ENCODE peak calls at places on chromosomes 11 and 22, in five cellular contexts. G is A549, Q is upper lobe of left lung, P is suprapubic skin, D is sigmoid colon. H is an unnamed sample.
A peak's percentile ranks its signal among the peaks of the same experiment; 100 is the strongest.

GRCh38 chr22:19612866-19613572 is 88.8 kb upstream of the CLDN5 start:
- DNase-seq in G (no peak), Q (no peak), P (no peak), D (no peak), H (no peak)

GRCh38 chr11:1345752-1346513 is 36.5 kb upstream of the TOLLIP start:
- DNase-seq in G (no peak), Q (no peak), P (no peak), D (peak; percentile 52), H (peak; percentile 17)

GRCh38 chr22:24101966-24102365 is 79.3 kb upstream of the SUSD2 start:
- DNase-seq in G (no peak), Q (no peak), P (peak; percentile 50), D (no peak), H (no peak)

GRCh38 chr22:24952837-24953293 is 349 bp downstream of the KIAA1671 start:
- DNase-seq in G (peak; percentile 73), Q (peak; percentile 73), P (peak; percentile 77), D (peak; percentile 78), H (peak; percentile 61)

GRCh38 chr11:127492025-127492424 is 491.5 kb upstream of the KIRREL3 start:
- DNase-seq in G (no peak), Q (no peak), P (no peak), D (no peak), H (no peak)

GRCh38 chr11:12410006-12410728 is 32.8 kb downstream of the PARVA start:
- DNase-seq in G (peak; percentile 21), Q (no peak), P (no peak), D (peak; percentile 92), H (no peak)

GRCh38 chr11:111081021-111081511 is 164.5 kb upstream of the POU2AF2 start:
- DNase-seq in G (no peak), Q (no peak), P (no peak), D (no peak), H (no peak)

GRCh38 chr22:19806213-19807160 is 45.9 kb downstream of the TBX1 start:
- DNase-seq in G (peak; percentile 50), Q (peak; percentile 81), P (peak; percentile 89), D (peak; percentile 70), H (peak; percentile 86)

GRCh38 chr11:58949184-58949583 is 9.9 kb downstream of the GLYATL1 start:
- DNase-seq in G (no peak), Q (no peak), P (no peak), D (no peak), H (no peak)

GRCh38 chr11:33521384-33521783 is 179.2 kb downstream of the C11orf91 start:
- DNase-seq in G (no peak), Q (no peak), P (no peak), D (no peak), H (no peak)

GRCh38 chr22:27220349-27220748 is 563.0 kb downstream of the MIAT start:
- DNase-seq in G (no peak), Q (no peak), P (no peak), D (peak; percentile 78), H (no peak)

GRCh38 chr11:33634291-33634834 is 66.3 kb downstream of the C11orf91 start:
- DNase-seq in G (peak; percentile 53), Q (no peak), P (no peak), D (no peak), H (no peak)

GRCh38 chr22:44613196-44613595 is 88.8 kb upstream of the PRR5 start:
- DNase-seq in G (no peak), Q (no peak), P (no peak), D (no peak), H (no peak)

GRCh38 chr11:69640995-69641581 is at the start of gene CCND1:
- DNase-seq in G (peak; percentile 71), Q (peak; percentile 66), P (no peak), D (peak; percentile 77), H (peak; percentile 75)

GRCh38 chr11:65546217-65546958 is 11.8 kb downstream of the LTBP3 start:
- DNase-seq in G (peak; percentile 49), Q (peak; percentile 98), P (peak; percentile 92), D (peak; percentile 90), H (peak; percentile 98)

GRCh38 chr11:2318123-2318522 is 16.3 kb downstream of the TSPAN32 start:
- DNase-seq in G (no peak), Q (no peak), P (no peak), D (peak; percentile 6), H (no peak)

GRCh38 chr11:35523861-35524260 is 1.6 kb downstream of the PAMR1 start:
- DNase-seq in G (no peak), Q (no peak), P (no peak), D (no peak), H (no peak)

GRCh38 chr11:57182896-57183295 is 1.1 kb downstream of the LRRC55 start:
- DNase-seq in G (no peak), Q (no peak), P (no peak), D (no peak), H (no peak)

GRCh38 chr22:27747396-27748256 is 53.9 kb downstream of the MN1 start:
- DNase-seq in G (no peak), Q (no peak), P (peak; percentile 62), D (peak; percentile 57), H (no peak)

GRCh38 chr11:105189586-105189985 is 50.0 kb upstream of the CARD18 start:
- DNase-seq in G (no peak), Q (peak; percentile 47), P (no peak), D (no peak), H (no peak)

GRCh38 chr11:95505927-95506426 is 275.0 kb upstream of the SESN3 start:
- DNase-seq in G (no peak), Q (no peak), P (no peak), D (no peak), H (no peak)

GRCh38 chr22:23315341-23315917 is 135.1 kb downstream of the BCR start:
- DNase-seq in G (peak; percentile 13), Q (peak; percentile 65), P (peak; percentile 81), D (peak; percentile 87), H (peak; percentile 73)

GRCh38 chr22:36101756-36102155 is 58.8 kb downstream of the APOL3 start:
- DNase-seq in G (no peak), Q (no peak), P (no peak), D (peak; percentile 9), H (no peak)

GRCh38 chr22:34850010-34850409 is 215.9 kb upstream of the ISX start:
- DNase-seq in G (no peak), Q (no peak), P (no peak), D (no peak), H (no peak)

GRCh38 chr11:2128512-2129322 is 10.5 kb downstream of the IGF2 start:
- DNase-seq in G (no peak), Q (no peak), P (no peak), D (no peak), H (no peak)

GRCh38 chr11:112805658-112806057 is 155.6 kb upstream of the NCAM1 start:
- DNase-seq in G (no peak), Q (no peak), P (no peak), D (no peak), H (peak; percentile 57)

GRCh38 chr11:3929689-3930088 is 74.2 kb downstream of the STIM1 start:
- DNase-seq in G (no peak), Q (peak; percentile 31), P (no peak), D (no peak), H (no peak)

GRCh38 chr22:40177738-40178416 is at the start of gene TNRC6B:
- DNase-seq in G (peak; percentile 59), Q (peak; percentile 88), P (peak; percentile 78), D (peak; percentile 88), H (peak; percentile 72)

GRCh38 chr11:2306971-2307732 is 5.3 kb downstream of the TSPAN32 start:
- DNase-seq in G (no peak), Q (no peak), P (no peak), D (peak; percentile 89), H (no peak)

GRCh38 chr22:22616636-22617035 is 27.8 kb upstream of the GGTLC2 start:
- DNase-seq in G (peak; percentile 7), Q (no peak), P (no peak), D (no peak), H (no peak)

GRCh38 chr11:70642301-70642700 is 244.0 kb downstream of the CTTN start:
- DNase-seq in G (no peak), Q (no peak), P (no peak), D (no peak), H (no peak)

GRCh38 chr11:34792143-34792542 is 124.0 kb downstream of the APIP start:
- DNase-seq in G (no peak), Q (no peak), P (no peak), D (no peak), H (no peak)

GRCh38 chr11:128477811-128478210 is 109.5 kb downstream of the ETS1 start:
- DNase-seq in G (no peak), Q (no peak), P (no peak), D (no peak), H (no peak)

GRCh38 chr22:37394341-37394740 is 32.9 kb downstream of the ELFN2 start:
- DNase-seq in G (no peak), Q (no peak), P (no peak), D (no peak), H (no peak)

GRCh38 chr22:46684706-46685105 is 53.3 kb downstream of the CERK start:
- DNase-seq in G (no peak), Q (no peak), P (no peak), D (no peak), H (peak; percentile 32)
- TF ChIP-seq EP300 in G (no peak), Q (no peak), P (no peak), D (no peak), H (no peak)

GRCh38 chr11:50088231-50088630 is 55.6 kb downstream of the OR4C45 start:
- DNase-seq in G (no peak), Q (no peak), P (no peak), D (no peak), H (no peak)
- H3K9me3 ChIP-seq in G (peaks cover 4% of the 10 kb centered on the region), Q (no peaks in the 10 kb centered on the region), P (peaks cover 4% of the 10 kb centered on the region), D (no peaks in the 10 kb centered on the region), H (no peaks in the 10 kb centered on the region)

GRCh38 chr22:29797351-29797750 is 30.2 kb downstream of the UQCR10 start:
- DNase-seq in G (no peak), Q (peak; percentile 39), P (no peak), D (no peak), H (no peak)

GRCh38 chr22:29798318-29798717 is 31.1 kb downstream of the UQCR10 start:
- DNase-seq in G (no peak), Q (no peak), P (no peak), D (no peak), H (no peak)

GRCh38 chr22:29801153-29801552 is 34.0 kb downstream of the UQCR10 start:
- DNase-seq in G (no peak), Q (peak; percentile 32), P (no peak), D (no peak), H (peak; percentile 58)

GRCh38 chr22:29799217-29799680 is 32.1 kb downstream of the UQCR10 start:
- DNase-seq in G (peak; percentile 78), Q (peak; percentile 97), P (peak; percentile 95), D (peak; percentile 94), H (peak; percentile 95)

GRCh38 chr22:29798801-29799200 is 31.6 kb downstream of the UQCR10 start:
- DNase-seq in G (no peak), Q (no peak), P (no peak), D (no peak), H (peak; percentile 46)
- TF ChIP-seq EP300 in G (no peak), Q (no peak), P (no peak), D (no peak), H (no peak)

GRCh38 chr22:47382164-47382890 is 619.9 kb downstream of the TBC1D22A start:
- DNase-seq in G (no peak), Q (peak; percentile 12), P (peak; percentile 28), D (peak; percentile 45), H (no peak)
- H3K9me3 ChIP-seq in G (no peaks in the 10 kb centered on the region), Q (no peaks in the 10 kb centered on the region), P (no peaks in the 10 kb centered on the region), D (no peaks in the 10 kb centered on the region), H (no peaks in the 10 kb centered on the region)

GRCh38 chr11:126268708-126269579 is at the start of the genes FOXRED1 and SRPRA:
- DNase-seq in G (peak; percentile 97), Q (peak; percentile 99), P (peak; percentile 100), D (peak; percentile 100), H (peak; percentile 100)
- TF ChIP-seq EP300 in G (no peak), Q (no peak), P (peak; percentile 62), D (peak; percentile 79), H (peak; percentile 22)

H was measured in stomach.